ENCODE peak calls at places on chromosomes 13 and 19, in seven cellular contexts. W is bronchial epithelial cell, X is cardiac muscle cell, H is tibial artery, G is testis, Z is tibial nerve, T is neuronal stem cell. P is an unnamed sample.
A peak's percentile ranks its signal among the peaks of the same experiment; 100 is the strongest.

GRCh38 chr19:13977803-13978202 is 25.5 kb downstream of the DCAF15 start:
- DNase-seq in Z (no peak), W (no peak), H (no peak), T (no peak), X (no peak), G (no peak), P (no peak)

GRCh38 chr19:8459520-8460260 is 14.9 kb downstream of the HNRNPM start:
- DNase-seq in T (no peak), H (no peak), Z (no peak), X (peak; percentile 63), W (peak; percentile 55), G (no peak), P (no peak)

GRCh38 chr13:40503026-40503425 is 163.4 kb downstream of the FOXO1 start:
- DNase-seq in Z (no peak), G (no peak), X (no peak), W (no peak), H (no peak), T (no peak), P (no peak)

GRCh38 chr19:7871280-7871529 is 3.0 kb downstream of the PRR36 start:
- DNase-seq in H (no peak), Z (no peak), W (no peak), T (no peak), X (no peak), G (no peak), P (no peak)

GRCh38 chr19:44050740-44051653 is 839 bp upstream of the ZNF223 start:
- DNase-seq in H (no peak), G (peak; percentile 43), Z (no peak), T (no peak), X (peak; percentile 6), W (peak; percentile 50), P (no peak)

GRCh38 chr19:30431591-30431990 is 59.4 kb downstream of the ZNF536 start:
- DNase-seq in G (no peak), Z (no peak), H (no peak), T (no peak), X (no peak), W (no peak), P (no peak)

GRCh38 chr19:4969772-4970531 is 1.0 kb downstream of the KDM4B start:
- DNase-seq in Z (no peak), X (peak; percentile 24), G (peak; percentile 41), W (peak; percentile 22), T (peak; percentile 21), H (no peak), P (no peak)

GRCh38 chr19:45125975-45126493 is 33.1 kb downstream of the PPP1R37 start:
- DNase-seq in T (peak; percentile 41), W (peak; percentile 50), Z (no peak), X (peak; percentile 56), H (no peak), G (peak; percentile 75), P (peak; percentile 55)

GRCh38 chr19:41265376-41266153 is 1.4 kb downstream of the HNRNPUL1 start:
- DNase-seq in W (peak; percentile 8), Z (no peak), G (peak; percentile 33), X (peak; percentile 25), T (no peak), H (peak; percentile 65), P (no peak)

GRCh38 chr13:43127827-43128226 is 104.4 kb downstream of the DNAJC15 start:
- DNase-seq in X (no peak), Z (no peak), G (no peak), H (no peak), T (no peak), W (no peak), P (peak; percentile 17)

GRCh38 chr13:48636550-48636949 is 17.2 kb upstream of the CYSLTR2 start:
- DNase-seq in T (no peak), H (no peak), Z (no peak), G (no peak), X (peak; percentile 96), W (peak; percentile 24), P (no peak)

GRCh38 chr13:35804901-35805300 is 326.3 kb downstream of the DCLK1 start:
- DNase-seq in T (no peak), X (peak; percentile 6), G (no peak), Z (no peak), H (no peak), W (no peak), P (no peak)

GRCh38 chr13:31441804-31442487 is 242.2 kb downstream of the B3GLCT start:
- DNase-seq in Z (no peak), H (peak; percentile 66), G (no peak), T (no peak), W (no peak), X (peak; percentile 27), P (no peak)

GRCh38 chr19:23804676-23805075 is 46.0 kb upstream of the ZNF681 start:
- DNase-seq in G (no peak), H (no peak), Z (no peak), W (no peak), T (no peak), X (no peak), P (no peak)

GRCh38 chr13:32824671-32825070 is 191.6 kb upstream of the KL start:
- DNase-seq in Z (no peak), G (no peak), W (peak; percentile 80), X (peak; percentile 87), T (peak; percentile 15), H (no peak), P (no peak)

DNA sequence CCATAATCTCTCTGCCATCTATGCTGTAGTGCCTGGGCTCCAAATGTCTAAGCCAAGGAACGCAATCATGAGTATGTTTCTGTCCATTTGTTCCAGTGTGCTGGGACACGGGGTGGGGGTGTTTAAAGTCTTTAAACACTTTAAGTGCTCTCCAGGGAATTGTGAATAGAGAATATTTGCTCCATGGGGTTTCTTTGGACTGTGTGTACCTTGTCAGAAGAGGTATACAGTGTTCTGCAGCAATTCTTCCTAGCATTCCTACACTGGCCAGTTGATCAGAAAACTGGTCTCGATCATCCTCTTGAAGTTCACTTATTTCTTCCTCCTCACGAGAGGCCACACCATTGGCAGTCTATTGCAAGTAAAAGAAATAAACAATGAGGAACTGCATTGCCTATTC is 35.1 kb upstream of the EEF1AKMT1 start:
- DNase-seq in X (no peak), T (no peak), Z (no peak), G (no peak), W (no peak), H (no peak), P (no peak)
- H3K4me3 ChIP-seq in X (no peak overlapping the region), T (no peak overlapping the region), Z (no peak overlapping the region), G (no peak overlapping the region), W (no peak overlapping the region), H (no peak overlapping the region), P (no peak overlapping the region)

DNA sequence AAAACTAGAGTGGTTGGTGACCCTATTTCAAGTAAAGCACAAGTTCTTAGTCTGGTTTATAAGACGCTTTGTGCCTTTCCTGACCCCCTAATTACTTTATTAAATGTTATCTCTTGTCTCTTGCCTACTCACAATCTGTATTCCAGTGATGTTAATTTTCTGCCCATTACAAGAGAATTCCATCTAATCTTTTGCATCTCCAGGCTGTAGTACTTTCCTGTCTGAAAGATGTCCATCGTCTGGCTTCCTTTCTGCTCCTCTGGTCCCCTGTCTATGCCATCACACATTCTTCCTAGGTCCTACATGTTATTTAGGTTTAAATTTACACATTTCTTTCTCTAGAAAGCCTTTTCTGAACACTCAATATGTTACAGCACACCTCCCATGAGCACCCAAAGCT is 25.9 kb upstream of the OXGR1 start:
- DNase-seq in H (no peak), Z (no peak), G (no peak), T (no peak), X (no peak), W (no peak), P (no peak)
- H3K4me3 ChIP-seq in H (no peak overlapping the region), Z (no peak overlapping the region), G (no peak overlapping the region), T (no peak overlapping the region), X (no peak overlapping the region), W (no peak overlapping the region), P (no peak overlapping the region)

DNA sequence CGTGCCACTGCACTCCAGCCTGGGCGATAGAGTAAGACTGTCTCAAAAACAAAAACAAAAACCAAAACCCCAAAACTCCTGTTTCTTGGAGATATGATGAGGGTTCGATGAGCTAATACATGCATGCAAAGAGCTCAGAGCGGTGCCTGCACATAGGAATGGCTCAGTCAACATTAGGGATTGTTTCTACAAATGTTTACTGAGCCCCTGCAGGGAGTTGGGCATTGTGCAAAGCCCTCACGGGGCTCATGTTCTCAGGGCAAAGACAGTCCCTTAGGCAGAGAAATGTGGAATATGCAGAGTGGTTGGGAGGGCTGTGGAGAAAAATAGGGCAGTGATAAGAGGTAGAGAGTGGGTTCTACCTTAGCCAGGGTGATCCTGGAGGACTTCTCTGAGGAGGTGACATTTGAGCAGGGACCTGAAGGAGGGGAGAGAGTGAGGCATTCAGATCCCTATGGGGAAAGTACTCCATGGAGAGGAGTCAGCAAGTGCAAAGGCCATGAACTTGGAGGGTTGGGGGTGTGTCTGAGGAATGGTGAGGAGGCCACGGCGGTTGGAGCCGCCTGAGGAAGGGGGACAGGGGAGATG is 1.5 kb upstream of the EHD2 start:
- DNase-seq in G (no peak), Z (no peak), T (no peak), H (no peak), X (no peak), W (no peak), P (no peak)
- H3K4me3 ChIP-seq in G (no peak overlapping the region), Z (no peak overlapping the region), T (no peak overlapping the region), H (no peak overlapping the region), X (no peak overlapping the region), W (no peak overlapping the region), P (no peak overlapping the region)

GRCh38 chr13:113001251-113002140 is 32.5 kb downstream of the MCF2L start:
- DNase-seq in T (peak; percentile 55), Z (no peak), W (no peak), H (no peak), X (peak; percentile 20), G (peak; percentile 26), P (no peak)

GRCh38 chr13:113004126-113004525 is 35.1 kb downstream of the MCF2L start:
- DNase-seq in H (no peak), T (no peak), W (no peak), X (no peak), G (no peak), Z (no peak), P (no peak)

GRCh38 chr13:113000575-113000974 is 31.6 kb downstream of the MCF2L start:
- DNase-seq in X (no peak), G (no peak), Z (no peak), W (no peak), H (no peak), T (no peak), P (no peak)

GRCh38 chr13:113002891-113003290 is 33.9 kb downstream of the MCF2L start:
- DNase-seq in X (no peak), Z (no peak), T (no peak), W (no peak), G (no peak), H (no peak), P (no peak)

DNA sequence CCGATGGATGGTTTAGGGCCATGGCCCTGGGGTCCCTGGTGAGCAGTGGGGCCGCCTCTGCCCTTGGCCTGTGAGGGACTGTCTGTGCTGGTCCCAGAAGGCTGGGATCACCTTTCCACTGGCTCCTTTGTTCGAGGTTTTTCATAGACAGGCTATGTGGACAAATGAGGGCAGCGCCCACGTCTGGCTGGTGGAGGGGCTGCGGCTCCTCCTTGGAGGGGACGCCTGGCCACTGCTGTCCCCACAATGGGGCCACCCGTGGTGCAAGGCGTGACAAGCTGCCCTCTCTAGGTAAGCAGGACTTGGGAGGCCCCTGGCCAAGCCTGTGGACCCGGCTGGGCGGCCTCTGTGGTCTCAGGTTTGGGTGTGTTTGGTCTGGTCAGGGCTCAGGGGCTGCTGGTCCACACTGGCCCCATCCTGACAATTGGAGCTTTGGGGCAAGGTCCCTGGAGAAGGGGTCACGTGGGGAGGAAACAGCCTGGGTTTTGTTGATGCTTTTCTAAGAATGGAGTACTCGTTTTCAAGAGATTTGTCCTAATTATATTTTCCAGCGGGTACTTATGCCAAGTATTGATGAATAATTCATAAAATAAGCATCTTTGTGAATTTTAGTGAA is 33.3 kb downstream of the MCF2L start:
- DNase-seq in H (no peak), Z (no peak), X (no peak), T (peak; percentile 54), G (no peak), W (no peak), P (no peak)
- H3K4me3 ChIP-seq in H (no peak overlapping the region), Z (no peak overlapping the region), X (no peak overlapping the region), T (peak overlapping the region; percentile 49), G (no peak overlapping the region), W (no peak overlapping the region), P (no peak overlapping the region)

GRCh38 chr19:35042056-35042730 is 672 bp downstream of the HPN start:
- DNase-seq in Z (no peak), G (no peak), T (no peak), H (no peak), W (no peak), X (no peak), P (no peak)
- H3K4me3 ChIP-seq in Z (no peak overlapping the region), G (no peak overlapping the region), T (no peak overlapping the region), H (no peak overlapping the region), W (no peak overlapping the region), X (no peak overlapping the region), P (no peak overlapping the region)

P was measured in Jurkat, Clone E6-1.